ENCODE peak calls at places on chromosomes 7 and 10, in five cellular contexts. One of them, this sample, is unnamed.

GRCh38 chr10:21499910-21500577 is 25.4 kb downstream of the SKIDA1 start:
- DNase-seq in AG09309: no peak
- DNase-seq in brain microvascular endothelial cell: no peak
- DNase-seq in natural killer cell: no peak
- DNase-seq in OCI-LY7: no peak
- DNase-seq in this sample: peak; percentile 30

GRCh38 chr7:130356760-130357611 is 12.4 kb downstream of the CPA5 start:
- DNase-seq in AG09309: no peak
- DNase-seq in brain microvascular endothelial cell: peak; percentile 67
- DNase-seq in natural killer cell: no peak
- DNase-seq in OCI-LY7: no peak
- DNase-seq in this sample: no peak

GRCh38 chr10:127535802-127536515 is 13.2 kb upstream of the NPS start:
- DNase-seq in AG09309: no peak
- DNase-seq in brain microvascular endothelial cell: no peak
- DNase-seq in natural killer cell: no peak
- DNase-seq in OCI-LY7: no peak
- DNase-seq in this sample: no peak

GRCh38 chr10:117373848-117374505 is 1.3 kb downstream of the PDZD8 start:
- DNase-seq in AG09309: no peak
- DNase-seq in brain microvascular endothelial cell: no peak
- DNase-seq in natural killer cell: peak; percentile 40
- DNase-seq in OCI-LY7: peak; percentile 37
- DNase-seq in this sample: no peak

GRCh38 chr7:2605608-2606538 is 25.9 kb upstream of the TTYH3 start:
- DNase-seq in AG09309: no peak
- DNase-seq in brain microvascular endothelial cell: no peak
- DNase-seq in natural killer cell: no peak
- DNase-seq in OCI-LY7: no peak
- DNase-seq in this sample: no peak

GRCh38 chr7:44306608-44307007 is 18.8 kb downstream of the CAMK2B start:
- DNase-seq in AG09309: no peak
- DNase-seq in brain microvascular endothelial cell: no peak
- DNase-seq in natural killer cell: no peak
- DNase-seq in OCI-LY7: no peak
- DNase-seq in this sample: no peak

GRCh38 chr7:142298009-142298408 is 40.2 kb upstream of the PRSS58 start:
- DNase-seq in AG09309: no peak
- DNase-seq in brain microvascular endothelial cell: no peak
- DNase-seq in natural killer cell: no peak
- DNase-seq in OCI-LY7: peak; percentile 35
- DNase-seq in this sample: no peak

GRCh38 chr7:98136423-98136822 is 29.8 kb downstream of the LMTK2 start:
- DNase-seq in AG09309: no peak
- DNase-seq in brain microvascular endothelial cell: no peak
- DNase-seq in natural killer cell: no peak
- DNase-seq in OCI-LY7: no peak
- DNase-seq in this sample: no peak

GRCh38 chr10:34768261-34768971 is 46.7 kb downstream of the PARD3 start:
- DNase-seq in AG09309: no peak
- DNase-seq in brain microvascular endothelial cell: no peak
- DNase-seq in natural killer cell: no peak
- DNase-seq in OCI-LY7: no peak
- DNase-seq in this sample: no peak

GRCh38 chr7:37728747-37729146 is 45.2 kb downstream of the GPR141 start:
- DNase-seq in AG09309: no peak
- DNase-seq in brain microvascular endothelial cell: no peak
- DNase-seq in natural killer cell: no peak
- DNase-seq in OCI-LY7: no peak
- DNase-seq in this sample: no peak

GRCh38 chr10:119205926-119206602 is 1.3 kb upstream of the GRK5 start:
- DNase-seq in AG09309: no peak
- DNase-seq in brain microvascular endothelial cell: no peak
- DNase-seq in natural killer cell: peak; percentile 23
- DNase-seq in OCI-LY7: peak; percentile 80
- DNase-seq in this sample: peak; percentile 40

GRCh38 chr7:108375668-108376067 is 80.6 kb downstream of the NRCAM start:
- DNase-seq in AG09309: no peak
- DNase-seq in brain microvascular endothelial cell: no peak
- DNase-seq in natural killer cell: no peak
- DNase-seq in OCI-LY7: no peak
- DNase-seq in this sample: no peak

GRCh38 chr7:158957507-158957900 is 101.1 kb downstream of the DYNC2I1 start:
- DNase-seq in AG09309: no peak
- DNase-seq in brain microvascular endothelial cell: no peak
- DNase-seq in natural killer cell: no peak
- DNase-seq in OCI-LY7: no peak
- DNase-seq in this sample: no peak

GRCh38 chr7:47944536-47945260 is 3.6 kb downstream of the PKD1L1 start:
- DNase-seq in AG09309: no peak
- DNase-seq in brain microvascular endothelial cell: no peak
- DNase-seq in natural killer cell: no peak
- DNase-seq in OCI-LY7: no peak
- DNase-seq in this sample: no peak

GRCh38 chr7:112362796-112363195 is 87.5 kb upstream of the IFRD1 start:
- DNase-seq in AG09309: no peak
- DNase-seq in brain microvascular endothelial cell: no peak
- DNase-seq in natural killer cell: no peak
- DNase-seq in OCI-LY7: no peak
- DNase-seq in this sample: no peak
- TF ChIP-seq CTCF in AG09309: no peak
- TF ChIP-seq CTCF in brain microvascular endothelial cell: no peak
- TF ChIP-seq CTCF in natural killer cell: no peak
- TF ChIP-seq CTCF in OCI-LY7: no peak
- TF ChIP-seq CTCF in this sample: no peak

GRCh38 chr10:25455980-25456567 is 281.3 kb downstream of the GPR158 start:
- DNase-seq in AG09309: no peak
- DNase-seq in brain microvascular endothelial cell: no peak
- DNase-seq in natural killer cell: no peak
- DNase-seq in OCI-LY7: no peak
- DNase-seq in this sample: no peak
- TF ChIP-seq CTCF in AG09309: no peak
- TF ChIP-seq CTCF in brain microvascular endothelial cell: no peak
- TF ChIP-seq CTCF in natural killer cell: no peak
- TF ChIP-seq CTCF in OCI-LY7: peak; percentile 16
- TF ChIP-seq CTCF in this sample: no peak

DNA sequence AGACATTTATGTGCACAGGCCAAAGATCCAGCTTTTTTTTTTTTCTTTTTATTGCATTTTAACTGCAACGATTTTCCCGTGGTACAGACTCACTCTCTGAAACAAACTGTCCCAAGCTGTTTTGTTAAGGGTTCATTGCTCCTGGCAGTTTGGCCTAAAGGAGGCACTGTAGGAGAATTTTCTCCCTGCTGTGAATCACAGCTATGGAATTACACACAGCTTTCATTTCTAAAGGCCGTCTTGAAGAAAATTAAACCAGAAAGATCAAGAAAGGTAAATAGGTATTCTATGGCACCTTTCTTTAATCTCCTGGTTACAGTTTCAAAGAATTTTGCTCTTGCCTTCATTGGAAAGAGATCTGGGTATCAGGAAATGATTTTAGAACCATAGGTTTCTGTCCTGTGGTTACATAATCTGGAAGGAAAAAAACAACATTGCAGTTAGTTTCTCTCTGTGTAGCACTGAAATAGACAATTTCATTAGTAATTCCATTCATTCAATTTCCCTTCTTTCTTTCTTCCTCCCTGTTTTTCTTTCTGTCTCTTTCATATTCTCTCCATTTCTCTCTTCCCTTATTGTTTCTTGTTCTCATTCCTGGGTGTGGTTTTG is 51.2 kb downstream of the PDK4 start:
- DNase-seq in AG09309: peak; percentile 27
- DNase-seq in brain microvascular endothelial cell: peak; percentile 71
- DNase-seq in natural killer cell: no peak
- DNase-seq in OCI-LY7: no peak
- DNase-seq in this sample: no peak
- TF ChIP-seq CTCF in AG09309: peak; percentile 86
- TF ChIP-seq CTCF in brain microvascular endothelial cell: peak; percentile 88
- TF ChIP-seq CTCF in natural killer cell: no peak
- TF ChIP-seq CTCF in OCI-LY7: peak; percentile 23
- TF ChIP-seq CTCF in this sample: no peak

DNA sequence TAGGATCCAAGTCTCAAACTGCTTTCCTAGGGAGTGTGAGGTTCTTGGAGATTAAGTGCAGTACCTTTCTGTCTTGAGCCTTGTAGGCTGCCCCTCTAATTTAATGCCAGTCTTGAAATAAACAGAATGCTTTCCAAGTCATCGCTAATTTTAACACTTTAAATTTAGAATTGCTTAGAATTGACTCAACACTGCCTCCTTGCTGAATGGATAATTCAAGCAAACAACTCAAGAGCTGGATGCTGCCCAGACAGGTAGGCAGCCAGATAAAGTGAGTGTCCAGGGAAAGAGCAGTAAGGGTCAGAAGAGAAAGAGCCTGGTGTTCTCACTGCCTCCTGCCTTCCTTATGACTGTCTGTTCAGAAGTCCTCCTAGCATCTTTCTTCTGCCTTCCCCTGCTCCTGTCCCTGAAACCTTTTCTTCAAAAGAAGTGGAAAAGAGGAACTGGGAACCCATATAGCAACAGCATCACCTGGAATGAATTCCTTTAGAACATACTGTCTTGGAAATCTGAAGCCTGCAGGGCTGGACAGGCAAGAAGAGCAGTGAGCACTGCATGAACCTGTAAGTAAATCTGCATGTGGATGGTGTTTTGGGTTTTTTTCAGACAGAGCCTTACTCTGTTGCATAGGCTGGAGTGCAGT is 3.1 kb upstream of the GOT1 start:
- DNase-seq in AG09309: no peak
- DNase-seq in brain microvascular endothelial cell: no peak
- DNase-seq in natural killer cell: no peak
- DNase-seq in OCI-LY7: no peak
- DNase-seq in this sample: no peak
- TF ChIP-seq CTCF in AG09309: peak; percentile 16
- TF ChIP-seq CTCF in brain microvascular endothelial cell: peak; percentile 38
- TF ChIP-seq CTCF in natural killer cell: no peak
- TF ChIP-seq CTCF in OCI-LY7: peak; percentile 56
- TF ChIP-seq CTCF in this sample: no peak

DNA sequence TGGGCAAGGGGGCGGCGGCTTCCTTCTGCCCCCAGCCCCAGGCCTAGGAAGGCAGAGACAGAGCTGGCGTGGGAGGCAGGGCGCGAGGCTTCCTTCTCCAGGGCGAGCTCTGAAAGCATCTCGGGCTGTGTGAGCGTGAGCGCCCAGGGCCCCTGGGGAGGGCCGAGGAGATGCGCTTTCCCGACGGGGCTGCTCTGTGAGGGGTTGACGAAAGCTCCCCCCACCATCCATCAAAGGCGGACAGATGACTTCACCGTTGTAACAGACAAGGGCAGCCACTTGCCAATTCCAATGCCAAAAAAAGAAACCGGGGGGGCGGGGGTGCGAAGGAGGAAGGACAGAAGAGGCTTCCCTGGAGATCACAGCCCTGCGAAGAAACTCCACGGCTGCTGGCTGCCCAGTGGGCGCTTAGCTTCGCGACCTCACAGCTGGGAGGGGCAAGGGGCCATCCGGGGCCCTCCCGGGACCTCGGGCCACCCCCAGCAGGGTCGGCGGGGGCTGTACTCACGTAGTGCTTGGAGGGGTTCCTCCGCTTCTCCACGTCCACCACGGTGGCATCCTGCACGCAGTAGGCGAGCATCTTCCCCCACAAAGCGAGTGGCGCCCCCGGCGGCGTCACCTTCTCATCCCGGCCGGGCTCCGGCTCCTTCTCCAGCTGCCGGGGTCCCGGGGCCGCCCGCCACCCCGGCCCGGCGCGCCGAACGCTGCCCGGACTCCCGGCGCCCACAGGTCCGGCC is 521 bp downstream of the SH3PXD2A start:
- DNase-seq in AG09309: no peak
- DNase-seq in brain microvascular endothelial cell: no peak
- DNase-seq in natural killer cell: no peak
- DNase-seq in OCI-LY7: no peak
- DNase-seq in this sample: no peak
- TF ChIP-seq CTCF in AG09309: peak; percentile 24
- TF ChIP-seq CTCF in brain microvascular endothelial cell: peak; percentile 48
- TF ChIP-seq CTCF in natural killer cell: no peak
- TF ChIP-seq CTCF in OCI-LY7: no peak
- TF ChIP-seq CTCF in this sample: no peak

DNA sequence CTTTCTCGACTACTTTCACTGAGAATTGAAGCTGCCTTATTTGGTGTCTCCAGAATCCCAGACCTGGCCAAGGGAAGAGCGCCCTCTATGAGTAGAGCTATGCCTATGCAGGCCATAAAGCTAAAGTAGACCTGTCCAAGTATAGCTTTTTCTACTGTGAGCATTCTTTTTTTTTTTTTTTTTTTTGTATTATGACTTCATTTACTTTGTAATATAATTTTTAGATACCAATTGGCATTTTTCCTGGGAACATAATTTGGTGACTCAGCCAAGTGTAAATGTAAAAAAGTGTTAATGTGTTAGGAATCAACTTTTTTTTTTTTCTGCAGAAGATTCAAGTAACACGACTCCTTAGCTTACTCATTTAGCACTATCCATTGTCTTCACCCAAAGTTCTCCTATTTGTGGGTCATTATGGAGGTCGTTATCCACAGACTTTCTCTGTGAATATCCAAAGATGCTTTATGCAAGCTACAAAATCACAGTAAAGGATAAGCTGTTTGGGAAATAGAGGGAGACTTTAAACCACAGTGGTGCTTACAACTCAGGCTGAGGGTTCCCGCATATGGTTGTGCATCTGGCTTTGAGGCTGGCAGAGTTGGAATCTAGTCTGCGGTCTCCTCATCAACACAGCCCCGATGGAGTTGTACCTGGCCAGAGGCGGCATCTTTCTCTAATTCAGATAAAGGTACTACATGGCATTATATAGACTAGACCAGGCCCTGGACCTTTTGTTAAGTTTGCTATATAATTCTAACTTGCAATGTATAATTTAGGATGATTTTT is 1040.2 kb upstream of the SORCS1 start:
- DNase-seq in AG09309: no peak
- DNase-seq in brain microvascular endothelial cell: no peak
- DNase-seq in natural killer cell: no peak
- DNase-seq in OCI-LY7: peak; percentile 20
- DNase-seq in this sample: no peak
- TF ChIP-seq CTCF in AG09309: peak; percentile 31
- TF ChIP-seq CTCF in brain microvascular endothelial cell: peak; percentile 65
- TF ChIP-seq CTCF in natural killer cell: no peak
- TF ChIP-seq CTCF in OCI-LY7: peak; percentile 82
- TF ChIP-seq CTCF in this sample: no peak

DNA sequence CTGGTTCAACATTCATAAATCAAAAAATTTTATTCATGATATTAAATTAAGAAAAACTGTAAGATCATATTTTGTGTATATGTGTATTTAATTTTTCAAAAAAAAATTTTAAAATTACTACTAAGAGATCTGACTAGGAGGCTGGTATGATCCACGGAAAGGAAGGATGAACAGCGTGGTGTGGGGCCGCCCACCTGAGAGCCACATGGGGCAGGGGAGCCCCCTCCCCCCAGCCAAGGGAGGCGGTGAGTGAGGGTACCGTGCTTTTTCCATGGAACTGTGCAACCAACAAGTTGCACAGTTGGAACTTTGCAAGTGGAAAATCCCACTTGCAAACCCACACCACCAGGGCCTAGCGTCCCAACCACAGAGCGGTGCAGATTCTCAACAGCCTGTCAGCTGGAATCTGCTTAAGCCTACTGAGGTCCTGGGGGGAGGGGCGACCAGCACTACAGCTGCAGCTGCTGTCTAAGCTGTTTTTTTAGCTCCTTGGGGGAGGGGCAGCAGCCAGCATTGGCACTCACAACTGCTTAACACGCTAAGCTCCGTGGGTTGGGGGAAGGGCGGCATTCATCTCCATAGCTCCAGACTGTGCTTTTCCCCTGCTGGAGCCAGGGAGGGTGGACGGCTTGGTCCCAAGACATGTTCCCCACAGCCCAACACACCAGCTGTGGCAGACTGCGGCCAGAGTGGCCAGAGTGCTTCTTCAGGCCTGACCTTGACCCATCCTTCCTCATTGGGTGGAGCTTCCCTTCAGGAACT is 94.2 kb upstream of the IGFBP3 start:
- DNase-seq in AG09309: no peak
- DNase-seq in brain microvascular endothelial cell: peak; percentile 31
- DNase-seq in natural killer cell: no peak
- DNase-seq in OCI-LY7: no peak
- DNase-seq in this sample: no peak
- TF ChIP-seq CTCF in AG09309: no peak
- TF ChIP-seq CTCF in brain microvascular endothelial cell: peak; percentile 17
- TF ChIP-seq CTCF in natural killer cell: no peak
- TF ChIP-seq CTCF in OCI-LY7: no peak
- TF ChIP-seq CTCF in this sample: no peak

This sample was measured in activated B cell treated with CpG ODN at 0.5 μM for 24 hours.